ENCODE peak calls at places on chromosomes 11 and 22, in ten cellular contexts. N is cardiac muscle cell; Q is thoracic aorta; M is psoas muscle; Y is right lobe of liver; X is CD8-positive, alpha-beta T cell; A is colonic mucosa; S is right atrium auricular region; Z is A673; H is MM.1S. L is an unnamed sample.

GRCh38 chr11:92480519-92480918 is 255.9 kb downstream of the FAT3 start:
- DNase-seq in A (no peak), X (no peak), H (no peak), S (no peak), Y (no peak), Q (no peak), M (no peak), N (no peak), Z (no peak), L (no peak)

GRCh38 chr11:126024143-126024542 is 38.5 kb downstream of the CDON start:
- DNase-seq in Q (no peak), X (no peak), Z (no peak), Y (no peak), A (no peak), N (no peak), S (no peak), H (no peak), M (no peak), L (no peak)

GRCh38 chr11:17286332-17286731 is 9.8 kb downstream of the NUCB2 start:
- DNase-seq in H (no peak), X (no peak), A (no peak), N (no peak), S (no peak), M (no peak), Q (no peak), Y (no peak), Z (no peak), L (no peak)

GRCh38 chr11:30445056-30445455 is 122.2 kb downstream of the ARL14EP start:
- DNase-seq in M (no peak), Z (no peak), S (no peak), A (no peak), Q (no peak), N (peak; percentile 49), H (no peak), Y (no peak), X (no peak), L (no peak)

GRCh38 chr11:83456075-83456474 is 169.9 kb upstream of the CCDC90B start:
- DNase-seq in X (no peak), N (peak; percentile 42), S (no peak), Z (no peak), Y (no peak), Q (no peak), H (no peak), A (no peak), M (no peak), L (no peak)

GRCh38 chr22:47419239-47419638 is 656.8 kb downstream of the TBC1D22A start:
- DNase-seq in H (peak; percentile 28), Y (no peak), S (no peak), Z (no peak), M (no peak), N (no peak), Q (no peak), X (no peak), A (no peak), L (no peak)

GRCh38 chr22:43198126-43198525 is 11.2 kb upstream of the TTLL12 start:
- DNase-seq in X (no peak), A (no peak), M (no peak), Z (no peak), S (no peak), H (no peak), N (no peak), Y (no peak), Q (no peak), L (no peak)

GRCh38 chr11:10287140-10287539 is 6.9 kb downstream of the SBF2 start:
- DNase-seq in Z (no peak), N (no peak), Q (no peak), Y (no peak), H (no peak), A (no peak), M (no peak), S (no peak), X (no peak), L (no peak)

GRCh38 chr11:1844221-1845094 is 5.7 kb downstream of the TNNI2 start:
- DNase-seq in Y (peak; percentile 85), Z (no peak), A (peak; percentile 70), Q (no peak), X (no peak), M (peak; percentile 63), S (peak; percentile 80), N (no peak), H (no peak), L (no peak)

GRCh38 chr11:62018978-62019664 is 51.7 kb upstream of the FTH1 start:
- DNase-seq in Q (no peak), M (no peak), A (no peak), Y (no peak), S (no peak), H (no peak), Z (no peak), X (no peak), N (no peak), L (no peak)

GRCh38 chr11:5891216-5891800 is 1.7 kb upstream of the OR52E5 start:
- DNase-seq in X (no peak), Q (no peak), Z (peak; percentile 6), M (no peak), A (no peak), Y (no peak), S (no peak), N (no peak), H (peak; percentile 30), L (no peak)

GRCh38 chr11:117315285-117316196 is 515 bp downstream of the BACE1 start:
- DNase-seq in H (no peak), Z (no peak), Q (no peak), Y (no peak), X (no peak), M (peak; percentile 21), N (peak; percentile 19), A (no peak), S (no peak), L (no peak)

GRCh38 chr11:111406589-111406988 is 27.5 kb upstream of the POU2AF1 start:
- DNase-seq in Y (no peak), S (no peak), X (no peak), Q (no peak), Z (no peak), N (no peak), M (no peak), H (no peak), A (no peak), L (no peak)

GRCh38 chr22:45210174-45210573 is 30.5 kb downstream of the KIAA0930 start:
- DNase-seq in Y (no peak), Z (no peak), A (no peak), H (no peak), S (no peak), X (no peak), N (no peak), M (no peak), Q (no peak), L (no peak)

GRCh38 chr22:37166675-37167066 is 17.0 kb upstream of the IL2RB start:
- DNase-seq in Q (peak; percentile 25), X (peak; percentile 74), Y (peak; percentile 90), N (peak; percentile 84), Z (peak; percentile 75), S (peak; percentile 89), M (peak; percentile 87), H (peak; percentile 78), A (peak; percentile 91), L (peak; percentile 83)

GRCh38 chr11:6258571-6258998 is 1.1 kb upstream of the CCKBR start:
- DNase-seq in H (no peak), A (no peak), Y (no peak), Q (no peak), Z (peak; percentile 17), S (no peak), M (no peak), N (peak; percentile 60), X (no peak), L (no peak)

GRCh38 chr22:38032681-38033521 is 24.3 kb upstream of the PICK1 start:
- DNase-seq in A (no peak), M (no peak), N (no peak), S (no peak), Q (no peak), X (no peak), H (no peak), Z (no peak), Y (no peak), L (no peak)

GRCh38 chr11:18312663-18313420 is 9.1 kb downstream of the HPS5 start:
- DNase-seq in X (no peak), M (no peak), H (no peak), Q (no peak), A (no peak), Z (no peak), Y (no peak), S (no peak), N (no peak), L (no peak)
- H3K4me3 ChIP-seq in X (no peak overlapping the region), M (no peak overlapping the region), H (no peak overlapping the region), Q (peak overlapping the region; percentile 50), A (no peak overlapping the region), Z (no peak overlapping the region), Y (no peak overlapping the region), S (no peak overlapping the region), N (no peak overlapping the region), L (no peak overlapping the region)

GRCh38 chr11:43735931-43736330 is 55.4 kb downstream of the HSD17B12 start:
- DNase-seq in Z (peak; percentile 77), M (no peak), X (no peak), S (no peak), N (no peak), Q (no peak), A (no peak), Y (no peak), H (no peak), L (no peak)
- TF ChIP-seq CTCF in Z (peak; percentile 54), M (no peak), X (no peak), S (no peak), N (no peak), Q (no peak), A (no peak), Y (no peak), H (no peak), L (no peak)

DNA sequence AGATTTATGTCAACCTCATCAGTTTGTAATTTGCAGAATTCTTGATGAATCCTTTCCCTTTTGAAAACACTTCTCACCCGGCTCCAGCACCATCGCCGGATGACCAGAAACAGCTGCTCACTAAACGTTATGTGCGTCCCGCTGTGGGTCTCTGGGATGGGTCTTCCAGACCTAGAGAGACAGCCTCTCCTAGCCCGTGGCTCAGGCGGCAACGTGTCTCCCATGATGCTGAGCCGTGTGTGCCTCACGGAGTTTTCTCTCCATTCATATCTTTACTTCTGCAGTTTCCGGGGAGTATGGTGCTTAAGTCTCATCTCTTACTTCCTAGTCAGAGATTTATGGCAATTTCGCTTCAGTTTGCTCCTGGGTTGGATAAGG is 25.0 kb upstream of the ACR start:
- DNase-seq in X (no peak), S (no peak), M (no peak), N (no peak), Q (no peak), Z (no peak), A (no peak), Y (peak; percentile 17), H (no peak), L (no peak)
- H3K27ac ChIP-seq in X (no peak overlapping the region), S (no peak overlapping the region), M (no peak overlapping the region), N (no peak overlapping the region), Q (no peak overlapping the region), Z (no peak overlapping the region), A (no peak overlapping the region), Y (no peak overlapping the region), H (no peak overlapping the region), L (no peak overlapping the region)

DNA sequence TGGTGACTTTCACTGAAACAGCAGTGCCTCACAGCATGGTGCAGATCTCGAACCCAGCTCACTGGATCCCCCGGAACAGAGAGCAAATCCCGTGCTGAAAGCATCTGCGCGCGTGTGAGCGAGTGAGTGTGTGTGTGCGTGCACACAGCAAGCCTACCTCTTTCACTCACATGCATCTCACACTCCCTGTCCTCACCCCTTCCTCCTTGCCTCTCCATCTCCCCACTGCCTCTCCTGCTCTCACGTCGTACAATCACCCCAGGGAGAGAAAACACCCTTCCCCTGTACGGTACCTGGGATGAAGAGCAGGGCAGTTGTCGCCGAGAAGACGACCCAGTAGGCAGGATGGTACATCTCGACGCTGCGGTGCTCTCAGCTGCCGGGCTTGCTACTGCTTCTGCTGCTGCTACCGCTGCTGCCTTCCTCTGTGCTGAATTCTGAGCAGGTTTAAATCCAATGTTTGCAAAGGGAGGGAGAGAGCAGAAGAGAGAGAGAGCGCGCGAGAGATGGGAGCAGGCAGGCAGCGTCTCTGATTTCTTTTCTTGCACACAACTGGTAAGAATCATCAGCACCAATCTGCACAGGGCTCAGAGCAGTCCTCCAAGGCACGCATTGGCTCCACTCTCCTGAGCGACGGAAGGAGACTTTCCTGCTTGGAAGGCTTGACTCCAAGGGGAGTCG is at the start of gene OPCML:
- DNase-seq in Z (no peak), N (peak; percentile 37), X (no peak), Q (no peak), H (no peak), Y (no peak), S (no peak), M (no peak), A (no peak), L (no peak)
- H3K4me3 ChIP-seq in Z (no peak within 1 kb of the TSS), N (no peak within 1 kb of the TSS), X (no peak within 1 kb of the TSS), Q (no peak within 1 kb of the TSS), H (no peak within 1 kb of the TSS), Y (no peak within 1 kb of the TSS), S (no peak within 1 kb of the TSS), M (no peak within 1 kb of the TSS), A (no peak within 1 kb of the TSS), L (no peak within 1 kb of the TSS)

L was measured in lung.